ENCODE peak calls at places on chromosomes 4 and X, in five cellular contexts. V, J, E, T and X are unnamed samples.

GRCh38 chr4:622996-623913 is 2.1 kb upstream of the PDE6B start:
- DNase-seq in T (no peak), J (no peak), E (no peak), V (no peak), X (no peak)

GRCh38 chr4:62709618-62710252 is 1509.6 kb downstream of the ADGRL3 start:
- DNase-seq in T (peak; percentile 2), E (no peak), J (no peak), V (peak; percentile 34), X (peak; percentile 16)

GRCh38 chrX:19824603-19825002 is 62.8 kb downstream of the SH3KBP1 start:
- DNase-seq in J (no peak), V (no peak), E (no peak), T (no peak), X (no peak)

GRCh38 chrX:38060331-38060878 is 54.1 kb downstream of the SYTL5 start:
- DNase-seq in T (no peak), J (no peak), V (no peak), E (no peak), X (no peak)

GRCh38 chrX:41265615-41266014 is 68.3 kb upstream of the DDX3X start:
- DNase-seq in J (no peak), E (no peak), V (no peak), T (no peak), X (no peak)

GRCh38 chrX:74461384-74461783 is 40.1 kb downstream of the SLC16A2 start:
- DNase-seq in T (no peak), E (no peak), J (no peak), V (no peak), X (no peak)

GRCh38 chr4:176435891-176436499 is 116.2 kb downstream of the SPCS3 start:
- DNase-seq in V (no peak), T (no peak), E (no peak), J (no peak), X (no peak)

GRCh38 chr4:105887508-105887907 is 7.8 kb upstream of the NPNT start:
- DNase-seq in T (no peak), E (no peak), J (no peak), V (no peak), X (no peak)

GRCh38 chrX:72306851-72307645 is 1.3 kb upstream of the CITED1 start:
- DNase-seq in T (peak; percentile 49), J (no peak), V (peak; percentile 17), E (peak; percentile 22), X (peak; percentile 87)

GRCh38 chr4:159103406-159104131 is 690 bp downstream of the RAPGEF2 start:
- DNase-seq in T (peak; percentile 71), E (no peak), V (no peak), J (no peak), X (peak; percentile 82)

GRCh38 chr4:212438-213174 is 88.3 kb downstream of the ZNF718 start:
- DNase-seq in V (no peak), E (no peak), J (no peak), T (peak; percentile 43), X (peak; percentile 90)

GRCh38 chrX:10199212-10199611 is 42.4 kb downstream of the CLCN4 start:
- DNase-seq in E (no peak), T (no peak), J (no peak), V (no peak), X (no peak)

GRCh38 chr4:128757712-128758111 is 51.8 kb upstream of the JADE1 start:
- DNase-seq in J (no peak), T (no peak), V (no peak), E (no peak), X (no peak)

GRCh38 chr4:94653095-94653649 is 104.6 kb upstream of the BMPR1B start:
- DNase-seq in E (no peak), J (no peak), V (no peak), T (peak; percentile 46), X (peak; percentile 69)

GRCh38 chr4:8539661-8540060 is 40.5 kb upstream of the GPR78 start:
- DNase-seq in V (no peak), J (no peak), E (no peak), T (no peak), X (no peak)

GRCh38 chrX:104564921-104565703 is 887 bp upstream of the IL1RAPL2 start:
- DNase-seq in J (no peak), V (no peak), E (no peak), T (no peak), X (peak; percentile 2)

GRCh38 chrX:103396186-103396585 is 19.8 kb downstream of the BEX3 start:
- DNase-seq in E (no peak), J (no peak), T (no peak), V (no peak), X (no peak)

GRCh38 chrX:68571292-68572256 is 72.7 kb downstream of the YIPF6 start:
- DNase-seq in E (peak; percentile 45), T (peak; percentile 51), J (peak; percentile 39), V (no peak), X (no peak)

GRCh38 chrX:39718951-39719350 is 378.8 kb downstream of the BCOR start:
- DNase-seq in T (no peak), V (no peak), J (no peak), E (no peak), X (no peak)

GRCh38 chr4:22695917-22696316 is 3.2 kb downstream of the GBA3 start:
- DNase-seq in V (no peak), T (no peak), E (no peak), J (no peak), X (no peak)

GRCh38 chrX:49269768-49270248 is at the start of gene PPP1R3F:
- DNase-seq in J (no peak), V (no peak), E (no peak), T (no peak), X (no peak)

GRCh38 chr4:27407616-27408015 is 547.0 kb downstream of the STIM2 start:
- DNase-seq in T (no peak), E (no peak), J (no peak), V (no peak), X (no peak)
- TF ChIP-seq JUND in T (no peak), E (no peak), J (no peak), V (no peak), X (no peak)

GRCh38 chr4:48237996-48238645 is 31.5 kb downstream of the TEC start:
- DNase-seq in T (no peak), J (no peak), E (no peak), V (no peak), X (no peak)
- TF ChIP-seq JUND in T (no peak), J (no peak), E (no peak), V (no peak), X (no peak)

DNA sequence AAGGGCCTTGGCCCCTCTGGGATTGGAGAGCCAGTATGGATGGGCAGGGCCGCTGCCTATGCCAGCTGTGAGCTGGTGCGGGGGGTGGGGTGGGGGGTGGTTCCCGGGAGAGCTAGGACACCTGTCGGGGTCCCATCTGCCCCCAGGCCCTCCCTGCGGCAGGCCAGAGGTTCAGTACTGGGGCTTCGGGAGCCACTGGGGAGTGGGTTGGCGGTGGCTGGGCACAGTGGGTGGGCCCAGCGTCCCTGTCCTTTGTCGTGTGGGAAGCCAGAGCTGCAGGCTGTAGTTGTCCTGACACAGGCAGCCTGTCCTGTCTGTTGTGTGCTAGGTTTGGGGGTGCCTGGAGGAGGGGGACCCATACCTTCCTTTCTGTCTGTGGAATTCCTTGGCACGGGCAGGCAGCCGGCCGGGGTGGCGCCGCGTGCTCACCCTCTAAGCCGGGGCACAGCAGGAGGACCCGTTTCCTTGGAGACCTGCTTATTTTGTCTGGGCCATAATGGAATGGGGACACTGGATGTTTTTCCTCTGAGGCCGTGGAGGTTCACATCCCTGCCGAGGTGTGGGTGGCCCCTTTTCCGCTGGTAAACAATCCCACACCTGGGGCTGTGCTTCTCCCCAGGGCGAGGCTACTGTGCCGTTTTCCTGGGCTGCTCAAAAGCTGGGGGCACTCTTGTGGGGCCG is 14.8 kb downstream of the DOK7 start:
- DNase-seq in E (no peak), J (no peak), T (no peak), V (no peak), X (no peak)
- TF ChIP-seq JUND in E (no peak), J (no peak), T (no peak), V (no peak), X (no peak)

DNA sequence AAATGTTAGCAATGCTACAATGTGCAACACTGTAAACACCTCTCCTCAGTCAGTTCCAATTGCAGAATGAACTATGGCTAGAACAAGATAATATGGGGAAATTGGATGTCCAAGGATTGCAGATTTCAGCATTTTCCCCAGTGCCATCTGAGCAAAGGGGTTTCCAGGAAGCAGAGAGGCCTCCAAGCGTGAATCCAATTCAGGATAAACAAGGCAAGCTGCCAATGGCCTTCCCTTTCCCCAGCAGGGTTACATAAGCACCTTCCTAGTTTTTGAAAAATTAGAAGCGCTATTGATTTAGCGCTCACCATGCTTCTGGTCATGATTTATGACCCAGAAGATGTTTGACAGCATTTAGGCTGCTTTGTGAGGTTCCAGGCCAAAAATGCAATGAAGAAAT is 223.0 kb upstream of the GATB start:
- DNase-seq in J (no peak), V (no peak), E (no peak), T (no peak), X (no peak)
- TF ChIP-seq JUND in J (no peak), V (no peak), E (no peak), T (no peak), X (no peak)

GRCh38 chr4:34935739-34936138 is 1308.6 kb downstream of the ARAP2 start:
- DNase-seq in V (no peak), J (no peak), T (no peak), E (no peak), X (no peak)

DNA sequence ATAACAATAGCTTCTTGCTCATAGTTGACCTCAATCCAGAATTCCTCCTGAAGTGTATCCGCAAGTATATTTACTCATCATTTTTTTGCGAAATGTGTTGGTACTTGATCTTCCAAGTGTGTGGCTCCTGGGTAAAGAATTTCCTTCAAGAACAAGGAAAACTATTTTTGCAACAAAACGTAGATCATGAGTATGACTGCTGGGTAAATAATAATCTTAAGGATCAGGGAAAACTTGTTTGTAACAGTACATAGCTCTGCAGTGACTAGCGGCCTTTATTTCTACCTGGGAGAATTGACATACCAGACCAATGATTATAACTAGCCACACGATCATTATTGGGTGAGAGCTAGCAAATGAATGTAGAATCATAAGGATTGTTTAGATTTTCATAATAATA is 1311.7 kb downstream of the ARAP2 start:
- DNase-seq in T (no peak), E (no peak), V (no peak), J (no peak), X (no peak)
- TF ChIP-seq JUND in T (no peak), E (no peak), V (no peak), J (no peak), X (no peak)

GRCh38 chr4:41363384-41363981 is 106.8 kb downstream of the UCHL1 start:
- DNase-seq in E (no peak), V (no peak), T (no peak), J (no peak), X (no peak)
- TF ChIP-seq JUND in E (no peak), V (no peak), T (no peak), J (no peak), X (no peak)

DNA sequence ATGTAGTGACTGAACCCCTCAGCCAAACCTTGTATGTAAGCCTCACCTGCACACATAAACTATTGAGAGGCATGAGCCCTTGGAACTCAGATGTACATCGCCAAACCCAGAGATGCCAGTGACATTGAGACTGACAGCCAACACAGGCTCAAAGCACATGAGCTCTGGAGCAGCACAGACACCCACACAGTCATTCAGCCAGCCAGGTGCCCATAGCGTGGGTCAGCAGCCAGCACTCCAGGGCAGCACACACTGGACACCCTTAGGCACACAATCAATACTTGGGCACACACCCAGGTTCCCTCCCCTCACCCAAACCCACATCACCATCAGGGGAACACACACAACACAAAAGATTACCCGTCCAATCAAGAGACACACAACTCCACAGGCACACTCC is 4.3 kb upstream of the TIMP1 start:
- DNase-seq in V (no peak), E (no peak), J (no peak), T (no peak), X (no peak)
- TF ChIP-seq JUND in V (no peak), E (no peak), J (no peak), T (no peak), X (no peak)